ENCODE peak calls at places on chromosomes 4 and X, in ten cellular contexts. One of them, this sample, is unnamed.

GRCh38 chr4:19693949-19694597 is 557.6 kb upstream of the SLIT2 start:
- DNase-seq in breast epithelium: no peak
- DNase-seq in heart left ventricle: no peak
- DNase-seq in IMR-90: no peak
- DNase-seq in Peyer's patch: no peak
- DNase-seq in uterus: peak
- DNase-seq in stomach: no peak
- DNase-seq in adrenal gland: no peak
- DNase-seq in body of pancreas: no peak
- DNase-seq in ovary: no peak
- DNase-seq in this sample: no peak

GRCh38 chrX:776061-776460 is 145.5 kb downstream of the SHOX start:
- DNase-seq in breast epithelium: no peak
- DNase-seq in heart left ventricle: no peak
- DNase-seq in IMR-90: no peak
- DNase-seq in Peyer's patch: no peak
- DNase-seq in uterus: no peak
- DNase-seq in stomach: no peak
- DNase-seq in adrenal gland: no peak
- DNase-seq in body of pancreas: no peak
- DNase-seq in ovary: no peak
- DNase-seq in this sample: no peak

GRCh38 chrX:84118315-84118714 is 69.7 kb downstream of the RPS6KA6 start:
- DNase-seq in breast epithelium: no peak
- DNase-seq in heart left ventricle: no peak
- DNase-seq in IMR-90: no peak
- DNase-seq in Peyer's patch: no peak
- DNase-seq in uterus: no peak
- DNase-seq in stomach: no peak
- DNase-seq in adrenal gland: no peak
- DNase-seq in body of pancreas: no peak
- DNase-seq in ovary: no peak
- DNase-seq in this sample: no peak

GRCh38 chrX:19775830-19776498 is 111.4 kb downstream of the SH3KBP1 start:
- DNase-seq in breast epithelium: no peak
- DNase-seq in heart left ventricle: no peak
- DNase-seq in IMR-90: no peak
- DNase-seq in Peyer's patch: no peak
- DNase-seq in uterus: no peak
- DNase-seq in stomach: no peak
- DNase-seq in adrenal gland: no peak
- DNase-seq in body of pancreas: no peak
- DNase-seq in ovary: no peak
- DNase-seq in this sample: no peak

GRCh38 chrX:148316446-148316845 is 184.0 kb upstream of the AFF2 start:
- DNase-seq in breast epithelium: no peak
- DNase-seq in heart left ventricle: no peak
- DNase-seq in IMR-90: no peak
- DNase-seq in Peyer's patch: no peak
- DNase-seq in uterus: no peak
- DNase-seq in stomach: no peak
- DNase-seq in adrenal gland: no peak
- DNase-seq in body of pancreas: no peak
- DNase-seq in ovary: no peak
- DNase-seq in this sample: no peak

GRCh38 chrX:46710927-46711623 is 47.8 kb downstream of the SLC9A7 start:
- DNase-seq in breast epithelium: no peak
- DNase-seq in heart left ventricle: no peak
- DNase-seq in IMR-90: no peak
- DNase-seq in Peyer's patch: no peak
- DNase-seq in uterus: no peak
- DNase-seq in stomach: no peak
- DNase-seq in adrenal gland: no peak
- DNase-seq in body of pancreas: no peak
- DNase-seq in ovary: no peak
- DNase-seq in this sample: no peak

GRCh38 chr4:158253350-158253980 is 43.2 kb downstream of the TMEM144 start:
- DNase-seq in breast epithelium: peak
- DNase-seq in heart left ventricle: peak
- DNase-seq in IMR-90: peak
- DNase-seq in Peyer's patch: no peak
- DNase-seq in uterus: peak
- DNase-seq in stomach: peak
- DNase-seq in adrenal gland: peak
- DNase-seq in body of pancreas: peak
- DNase-seq in ovary: peak
- DNase-seq in this sample: no peak

GRCh38 chr4:8856835-8857590 is 14.6 kb downstream of the HMX1 start:
- DNase-seq in breast epithelium: no peak
- DNase-seq in heart left ventricle: peak
- DNase-seq in IMR-90: no peak
- DNase-seq in Peyer's patch: no peak
- DNase-seq in uterus: no peak
- DNase-seq in stomach: no peak
- DNase-seq in adrenal gland: no peak
- DNase-seq in body of pancreas: no peak
- DNase-seq in ovary: no peak
- DNase-seq in this sample: no peak

GRCh38 chr4:169770411-169770810 is 12.7 kb upstream of the HPF1 start:
- DNase-seq in breast epithelium: no peak
- DNase-seq in heart left ventricle: no peak
- DNase-seq in IMR-90: no peak
- DNase-seq in Peyer's patch: no peak
- DNase-seq in uterus: no peak
- DNase-seq in stomach: no peak
- DNase-seq in adrenal gland: no peak
- DNase-seq in body of pancreas: no peak
- DNase-seq in ovary: no peak
- DNase-seq in this sample: no peak

GRCh38 chr4:169773889-169774288 is 16.1 kb upstream of the HPF1 start:
- DNase-seq in breast epithelium: no peak
- DNase-seq in heart left ventricle: no peak
- DNase-seq in IMR-90: no peak
- DNase-seq in Peyer's patch: no peak
- DNase-seq in uterus: no peak
- DNase-seq in stomach: no peak
- DNase-seq in adrenal gland: no peak
- DNase-seq in body of pancreas: no peak
- DNase-seq in ovary: no peak
- DNase-seq in this sample: no peak

DNA sequence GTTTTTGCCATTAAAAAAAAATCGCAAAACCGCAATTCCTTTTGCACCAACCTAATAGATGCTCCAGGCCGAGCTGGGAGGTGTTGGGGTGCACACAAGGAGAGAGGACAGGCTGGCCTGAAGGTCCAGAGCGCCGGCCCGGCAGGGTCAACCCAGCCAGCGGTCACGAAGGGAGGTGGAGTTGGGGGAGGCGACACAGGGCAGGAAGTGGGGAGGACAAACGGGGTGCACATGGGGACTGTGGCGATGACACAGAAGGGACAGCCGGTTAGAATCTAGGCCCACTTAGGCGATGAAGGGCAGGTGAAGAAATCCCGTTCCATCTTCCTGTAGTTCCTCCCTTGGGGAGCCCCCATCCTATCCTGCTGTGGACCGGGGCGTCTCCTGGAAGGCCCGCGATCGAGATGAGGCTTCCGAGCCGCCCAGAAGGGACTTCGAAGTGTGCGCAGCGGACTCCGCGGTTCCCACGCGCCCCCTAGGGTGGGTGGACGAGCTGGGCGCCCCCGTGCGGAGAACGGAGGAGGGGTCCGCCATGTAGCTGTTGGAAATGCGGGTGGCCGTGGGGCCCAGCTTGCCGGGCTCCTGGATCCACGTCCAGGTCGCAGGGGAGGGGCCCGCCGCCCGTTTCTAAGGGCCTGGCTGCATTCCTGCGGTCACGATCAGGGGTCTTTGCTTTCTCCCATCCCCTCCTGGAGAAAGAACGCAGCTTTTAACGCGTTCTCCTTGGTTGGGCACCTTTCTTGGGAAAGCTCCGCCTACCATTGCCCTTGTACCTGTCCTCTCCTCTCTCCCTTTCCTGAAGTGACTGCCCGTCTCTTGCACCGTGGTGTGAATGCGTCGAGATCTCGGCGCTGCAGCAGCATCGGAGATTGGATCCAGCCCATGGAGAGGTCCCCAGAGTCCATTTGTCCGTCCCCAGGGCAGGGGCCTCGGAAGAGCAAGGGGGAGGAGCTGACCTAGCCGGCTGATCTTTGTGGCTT is 17.0 kb upstream of the HPF1 start:
- DNase-seq in breast epithelium: no peak
- DNase-seq in heart left ventricle: no peak
- DNase-seq in IMR-90: no peak
- DNase-seq in Peyer's patch: no peak
- DNase-seq in uterus: no peak
- DNase-seq in stomach: no peak
- DNase-seq in adrenal gland: no peak
- DNase-seq in body of pancreas: no peak
- DNase-seq in ovary: no peak
- DNase-seq in this sample: no peak
- H3K4me3 ChIP-seq in breast epithelium: no peak
- H3K4me3 ChIP-seq in heart left ventricle: peak
- H3K4me3 ChIP-seq in IMR-90: no peak
- H3K4me3 ChIP-seq in Peyer's patch: peak
- H3K4me3 ChIP-seq in uterus: no peak
- H3K4me3 ChIP-seq in stomach: peak
- H3K4me3 ChIP-seq in adrenal gland: peak
- H3K4me3 ChIP-seq in body of pancreas: no peak
- H3K4me3 ChIP-seq in ovary: peak
- H3K4me3 ChIP-seq in this sample: no peak

GRCh38 chrX:9947395-9947794 is 19.8 kb upstream of the CLDN34 start:
- DNase-seq in breast epithelium: no peak
- DNase-seq in heart left ventricle: no peak
- DNase-seq in IMR-90: no peak
- DNase-seq in Peyer's patch: no peak
- DNase-seq in uterus: no peak
- DNase-seq in stomach: no peak
- DNase-seq in adrenal gland: no peak
- DNase-seq in body of pancreas: no peak
- DNase-seq in ovary: no peak
- DNase-seq in this sample: no peak

GRCh38 chrX:9940397-9940796 is 26.8 kb upstream of the CLDN34 start:
- DNase-seq in breast epithelium: no peak
- DNase-seq in heart left ventricle: no peak
- DNase-seq in IMR-90: peak
- DNase-seq in Peyer's patch: no peak
- DNase-seq in uterus: no peak
- DNase-seq in stomach: no peak
- DNase-seq in adrenal gland: no peak
- DNase-seq in body of pancreas: no peak
- DNase-seq in ovary: no peak
- DNase-seq in this sample: no peak

GRCh38 chrX:9943420-9943819 is 23.7 kb upstream of the CLDN34 start:
- DNase-seq in breast epithelium: no peak
- DNase-seq in heart left ventricle: no peak
- DNase-seq in IMR-90: no peak
- DNase-seq in Peyer's patch: no peak
- DNase-seq in uterus: no peak
- DNase-seq in stomach: no peak
- DNase-seq in adrenal gland: no peak
- DNase-seq in body of pancreas: no peak
- DNase-seq in ovary: no peak
- DNase-seq in this sample: no peak

GRCh38 chrX:9938516-9938915 is 28.6 kb upstream of the CLDN34 start:
- DNase-seq in breast epithelium: no peak
- DNase-seq in heart left ventricle: no peak
- DNase-seq in IMR-90: no peak
- DNase-seq in Peyer's patch: no peak
- DNase-seq in uterus: no peak
- DNase-seq in stomach: no peak
- DNase-seq in adrenal gland: no peak
- DNase-seq in body of pancreas: no peak
- DNase-seq in ovary: no peak
- DNase-seq in this sample: no peak

GRCh38 chrX:9942086-9942485 is 25.1 kb upstream of the CLDN34 start:
- DNase-seq in breast epithelium: no peak
- DNase-seq in heart left ventricle: no peak
- DNase-seq in IMR-90: no peak
- DNase-seq in Peyer's patch: no peak
- DNase-seq in uterus: no peak
- DNase-seq in stomach: no peak
- DNase-seq in adrenal gland: no peak
- DNase-seq in body of pancreas: no peak
- DNase-seq in ovary: no peak
- DNase-seq in this sample: no peak
- H3K27ac ChIP-seq in breast epithelium: no peak
- H3K27ac ChIP-seq in heart left ventricle: no peak
- H3K27ac ChIP-seq in IMR-90: no peak
- H3K27ac ChIP-seq in Peyer's patch: no peak
- H3K27ac ChIP-seq in uterus: no peak
- H3K27ac ChIP-seq in stomach: no peak
- H3K27ac ChIP-seq in adrenal gland: no peak
- H3K27ac ChIP-seq in body of pancreas: no peak
- H3K27ac ChIP-seq in ovary: no peak
- H3K27ac ChIP-seq in this sample: no peak

DNA sequence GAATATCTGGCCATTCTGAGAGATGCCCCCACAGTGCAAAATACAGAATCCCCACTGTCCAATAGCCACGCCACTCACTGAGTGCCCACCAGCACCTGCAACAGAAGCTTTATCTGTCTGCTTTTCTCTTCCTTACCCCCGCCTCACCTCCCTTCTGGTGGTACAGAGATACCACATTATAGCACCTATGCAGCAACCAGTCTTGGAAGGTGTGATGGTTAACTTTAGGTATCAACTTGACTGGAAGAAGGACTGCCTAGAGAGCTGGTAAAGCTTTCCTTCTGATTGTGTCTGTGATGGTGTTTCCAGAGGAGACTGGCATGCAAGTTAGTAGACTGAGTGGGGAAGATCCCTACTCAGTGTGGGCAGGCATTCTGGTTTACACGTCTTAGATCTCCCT is 61.8 kb upstream of the TXK start:
- DNase-seq in breast epithelium: no peak
- DNase-seq in heart left ventricle: no peak
- DNase-seq in IMR-90: no peak
- DNase-seq in Peyer's patch: no peak
- DNase-seq in uterus: no peak
- DNase-seq in stomach: no peak
- DNase-seq in adrenal gland: no peak
- DNase-seq in body of pancreas: no peak
- DNase-seq in ovary: no peak
- DNase-seq in this sample: no peak
- TF ChIP-seq POLR2A in breast epithelium: no peak
- TF ChIP-seq POLR2A in heart left ventricle: no peak
- TF ChIP-seq POLR2A in IMR-90: no peak
- TF ChIP-seq POLR2A in Peyer's patch: no peak
- TF ChIP-seq POLR2A in uterus: no peak
- TF ChIP-seq POLR2A in stomach: no peak
- TF ChIP-seq POLR2A in adrenal gland: no peak
- TF ChIP-seq POLR2A in body of pancreas: no peak
- TF ChIP-seq POLR2A in ovary: no peak
- TF ChIP-seq POLR2A in this sample: no peak

GRCh38 chr4:40995850-40996249 is 218.5 kb downstream of the APBB2 start:
- DNase-seq in breast epithelium: no peak
- DNase-seq in heart left ventricle: no peak
- DNase-seq in IMR-90: peak
- DNase-seq in Peyer's patch: no peak
- DNase-seq in uterus: no peak
- DNase-seq in stomach: no peak
- DNase-seq in adrenal gland: no peak
- DNase-seq in body of pancreas: no peak
- DNase-seq in ovary: no peak
- DNase-seq in this sample: no peak

GRCh38 chr4:40992472-40993298 is 221.7 kb downstream of the APBB2 start:
- DNase-seq in breast epithelium: no peak
- DNase-seq in heart left ventricle: no peak
- DNase-seq in IMR-90: peak
- DNase-seq in Peyer's patch: no peak
- DNase-seq in uterus: no peak
- DNase-seq in stomach: no peak
- DNase-seq in adrenal gland: peak
- DNase-seq in body of pancreas: no peak
- DNase-seq in ovary: no peak
- DNase-seq in this sample: no peak

GRCh38 chr4:40990899-40991265 is 223.5 kb downstream of the APBB2 start:
- DNase-seq in breast epithelium: no peak
- DNase-seq in heart left ventricle: no peak
- DNase-seq in IMR-90: peak
- DNase-seq in Peyer's patch: no peak
- DNase-seq in uterus: no peak
- DNase-seq in stomach: no peak
- DNase-seq in adrenal gland: no peak
- DNase-seq in body of pancreas: no peak
- DNase-seq in ovary: no peak
- DNase-seq in this sample: no peak

GRCh38 chr4:40990202-40990898 is 224.0 kb downstream of the APBB2 start:
- DNase-seq in breast epithelium: no peak
- DNase-seq in heart left ventricle: no peak
- DNase-seq in IMR-90: peak
- DNase-seq in Peyer's patch: no peak
- DNase-seq in uterus: no peak
- DNase-seq in stomach: no peak
- DNase-seq in adrenal gland: no peak
- DNase-seq in body of pancreas: no peak
- DNase-seq in ovary: no peak
- DNase-seq in this sample: no peak

GRCh38 chr4:40991908-40992307 is 222.4 kb downstream of the APBB2 start:
- DNase-seq in breast epithelium: no peak
- DNase-seq in heart left ventricle: no peak
- DNase-seq in IMR-90: no peak
- DNase-seq in Peyer's patch: no peak
- DNase-seq in uterus: no peak
- DNase-seq in stomach: no peak
- DNase-seq in adrenal gland: no peak
- DNase-seq in body of pancreas: no peak
- DNase-seq in ovary: no peak
- DNase-seq in this sample: no peak
- H3K4me3 ChIP-seq in breast epithelium: no peak
- H3K4me3 ChIP-seq in heart left ventricle: no peak
- H3K4me3 ChIP-seq in IMR-90: no peak
- H3K4me3 ChIP-seq in Peyer's patch: no peak
- H3K4me3 ChIP-seq in uterus: no peak
- H3K4me3 ChIP-seq in stomach: no peak
- H3K4me3 ChIP-seq in adrenal gland: no peak
- H3K4me3 ChIP-seq in body of pancreas: no peak
- H3K4me3 ChIP-seq in ovary: no peak
- H3K4me3 ChIP-seq in this sample: no peak

This sample was measured in right lobe of liver.